ENCODE peak calls at places on chromosomes 2 and 18, in four cellular contexts. V, X, Y and K are unnamed samples.

GRCh38 chr2:215960825-215961224 is 52.5 kb downstream of the MREG start:
- DNase-seq in V (no peak), X (peak), Y (no peak), K (no peak)

GRCh38 chr2:24489942-24490673 is 946 bp upstream of the NCOA1 start:
- DNase-seq in X (peak), Y (peak), V (peak), K (peak)

GRCh38 chr2:191636235-191636543 is 41.7 kb upstream of the NABP1 start:
- DNase-seq in V (peak), X (no peak), Y (no peak), K (peak)

GRCh38 chr2:232890536-232890895 is 20.5 kb downstream of the SNORC start:
- DNase-seq in Y (no peak), X (no peak), V (no peak), K (no peak)

GRCh38 chr2:10305715-10306114 is 3.0 kb downstream of the HPCAL1 start:
- DNase-seq in Y (no peak), V (peak), X (peak), K (no peak)

GRCh38 chr2:28084564-28084963 is 194.0 kb downstream of the BABAM2 start:
- DNase-seq in Y (no peak), X (no peak), V (no peak), K (peak)

GRCh38 chr2:209574515-209574914 is 150.7 kb downstream of the MAP2 start:
- DNase-seq in X (no peak), Y (no peak), V (no peak), K (no peak)

GRCh38 chr2:241659150-241659739 is 21.8 kb downstream of the ATG4B start:
- DNase-seq in X (peak), Y (peak), V (peak), K (peak)

GRCh38 chr2:44280869-44281268 is 5.6 kb downstream of the SLC3A1 start:
- DNase-seq in X (no peak), Y (no peak), V (no peak), K (no peak)

GRCh38 chr2:74762789-74763188 is 71.1 kb upstream of the HK2 start:
- DNase-seq in X (peak), V (no peak), Y (no peak), K (no peak)

GRCh38 chr18:36811430-36811829 is 17.4 kb downstream of the TPGS2 start:
- DNase-seq in X (no peak), Y (peak), V (no peak), K (peak)

GRCh38 chr2:102504833-102505232 is 31.8 kb downstream of the SLC9A4 start:
- DNase-seq in V (no peak), X (no peak), Y (no peak), K (no peak)

GRCh38 chr2:27914046-27914792 is 23.7 kb downstream of the BABAM2 start:
- DNase-seq in Y (no peak), X (no peak), V (no peak), K (no peak)

GRCh38 chr2:70985283-70985688 is 6.9 kb downstream of the ANKRD53 start:
- DNase-seq in X (no peak), V (no peak), Y (peak), K (no peak)

GRCh38 chr18:36078751-36079529 is 11.6 kb upstream of the RPRD1A start:
- DNase-seq in X (no peak), V (peak), Y (no peak), K (peak)

GRCh38 chr2:159118859-159119510 is 150.5 kb downstream of the TANC1 start:
- DNase-seq in X (no peak), V (no peak), Y (no peak), K (no peak)

GRCh38 chr2:240716130-240716798 is 24.6 kb downstream of the AQP12A start:
- DNase-seq in X (no peak), V (no peak), Y (no peak), K (no peak)

GRCh38 chr2:182522428-182522896 is 95.6 kb upstream of the PDE1A start:
- DNase-seq in Y (no peak), V (peak), X (peak), K (peak)

GRCh38 chr2:73239776-73240175 is 5.7 kb downstream of the CCT7 start:
- DNase-seq in X (no peak), V (peak), Y (no peak), K (peak)

GRCh38 chr18:50944245-50944917 is 23.5 kb upstream of the ELAC1 start:
- DNase-seq in V (no peak), X (no peak), Y (no peak), K (no peak)

GRCh38 chr2:129894616-129895015 is 84.8 kb upstream of the RAB6C start:
- DNase-seq in V (no peak), X (no peak), Y (no peak), K (no peak)

GRCh38 chr2:225270861-225271260 is 128.6 kb upstream of the NYAP2 start:
- DNase-seq in Y (no peak), V (peak), X (peak), K (peak)

GRCh38 chr2:165924950-165925349 is 28.6 kb downstream of the TTC21B start:
- DNase-seq in V (no peak), X (no peak), Y (no peak), K (no peak)

GRCh38 chr2:237020086-237020485 is 65.6 kb upstream of the COPS8 start:
- DNase-seq in V (no peak), X (no peak), Y (no peak), K (no peak)

GRCh38 chr2:233460726-233461431 is 105.7 kb downstream of the USP40 start:
- DNase-seq in X (no peak), V (no peak), Y (no peak), K (no peak)

GRCh38 chr2:158378926-158379325 is 77.6 kb downstream of the CCDC148 start:
- DNase-seq in V (no peak), Y (no peak), X (no peak), K (no peak)

GRCh38 chr2:100857915-100858314 is 38.0 kb downstream of the NPAS2 start:
- DNase-seq in X (no peak), V (peak), Y (no peak), K (peak)

GRCh38 chr2:101007415-101008345 is 5.6 kb downstream of the RPL31 start:
- DNase-seq in X (no peak), Y (no peak), V (peak), K (no peak)

GRCh38 chr2:169036717-169037450 is 5.8 kb upstream of the ABCB11 start:
- DNase-seq in X (no peak), Y (no peak), V (no peak), K (no peak)

GRCh38 chr2:188598551-188598950 is 306.9 kb downstream of the GULP1 start:
- DNase-seq in X (no peak), Y (no peak), V (no peak), K (peak)

GRCh38 chr18:44682871-44683221 is 2.2 kb downstream of the SETBP1 start:
- DNase-seq in Y (peak), V (no peak), X (peak), K (no peak)

GRCh38 chr2:231640646-231641111 is 48.0 kb downstream of the TEX44 start:
- DNase-seq in X (no peak), V (no peak), Y (peak), K (no peak)

GRCh38 chr2:169034256-169034655 is 3.1 kb upstream of the ABCB11 start:
- DNase-seq in V (no peak), Y (no peak), X (no peak), K (peak)

GRCh38 chr2:39513641-39514094 is 76.6 kb upstream of the MAP4K3 start:
- DNase-seq in X (peak), V (peak), Y (peak), K (peak)

GRCh38 chr2:30979822-30980245 is 158.4 kb downstream of the GALNT14 start:
- DNase-seq in Y (peak), X (peak), V (peak), K (peak)

GRCh38 chr2:160426604-160427003 is 67.0 kb downstream of the RBMS1 start:
- DNase-seq in Y (no peak), X (no peak), V (no peak), K (no peak)